ENCODE peak calls at places on chromosomes 11 and 22, in seven cellular contexts. S, Z, J, U, I, R and H are unnamed samples.

GRCh38 chr11:77144854-77145428 is 16.9 kb downstream of the MYO7A start:
- DNase-seq in S (no peak), I (no peak), U (no peak), J (no peak), Z (no peak), R (no peak), H (no peak)

GRCh38 chr22:26485991-26486390 is 2.3 kb downstream of the SRRD start:
- DNase-seq in I (no peak), U (no peak), S (no peak), R (no peak), Z (no peak), J (no peak), H (no peak)

GRCh38 chr11:14644396-14645246 is 1.0 kb downstream of the PDE3B start:
- DNase-seq in J (peak), I (no peak), U (no peak), S (peak), R (peak), Z (no peak), H (peak)

GRCh38 chr22:28015676-28016601 is 96.9 kb upstream of the PITPNB start:
- DNase-seq in S (peak), I (no peak), U (no peak), Z (no peak), R (peak), J (no peak), H (no peak)

GRCh38 chr11:78961938-78962701 is 387.5 kb upstream of the NARS2 start:
- DNase-seq in I (no peak), Z (peak), U (no peak), J (no peak), S (no peak), R (no peak), H (peak)

GRCh38 chr22:19889951-19890350 is 35.3 kb upstream of the GNB1L start:
- DNase-seq in R (peak), S (no peak), I (no peak), J (no peak), U (no peak), Z (no peak), H (no peak)

GRCh38 chr11:70537576-70538571 is 139.5 kb downstream of the CTTN start:
- DNase-seq in S (peak), J (no peak), R (peak), U (no peak), Z (no peak), I (no peak), H (no peak)

GRCh38 chr11:65132988-65133700 is 1.2 kb downstream of the SYVN1 start:
- DNase-seq in Z (no peak), R (no peak), I (no peak), S (peak), U (no peak), J (peak), H (no peak)

GRCh38 chr11:19723572-19724342 is 11.1 kb downstream of the NAV2 start:
- DNase-seq in Z (peak), I (no peak), S (no peak), J (no peak), R (peak), U (no peak), H (peak)

GRCh38 chr11:70872950-70873735 is 379.2 kb downstream of the SHANK2 start:
- DNase-seq in R (no peak), S (no peak), U (peak), J (no peak), Z (no peak), I (no peak), H (no peak)

GRCh38 chr22:37999640-38000272 is 15.4 kb upstream of the SOX10 start:
- DNase-seq in Z (peak), R (peak), J (no peak), S (no peak), U (no peak), I (no peak), H (no peak)

GRCh38 chr11:129905402-129905801 is 10.0 kb upstream of the NFRKB start:
- DNase-seq in U (no peak), J (no peak), Z (no peak), I (no peak), S (no peak), R (no peak), H (no peak)

GRCh38 chr11:28964811-28965210 is 856.6 kb downstream of the METTL15 start:
- DNase-seq in S (no peak), J (no peak), I (no peak), U (no peak), R (no peak), Z (peak), H (no peak)

GRCh38 chr11:65921033-65921555 is 1.9 kb downstream of the DRAP1 start:
- DNase-seq in U (no peak), S (no peak), Z (no peak), I (no peak), R (no peak), J (no peak), H (no peak)

GRCh38 chr11:94885581-94885980 is 87.8 kb downstream of the CWC15 start:
- DNase-seq in U (no peak), I (no peak), J (no peak), R (no peak), S (no peak), Z (no peak), H (no peak)

GRCh38 chr22:45334528-45334927 is 24.8 kb downstream of the FAM118A start:
- DNase-seq in U (no peak), R (no peak), I (no peak), Z (no peak), J (no peak), S (no peak), H (no peak)

GRCh38 chr22:33575041-33575440 is 345.2 kb downstream of the LARGE1 start:
- DNase-seq in U (no peak), J (peak), I (no peak), Z (no peak), R (no peak), S (no peak), H (no peak)

GRCh38 chr11:41983458-41983857 is 524.0 kb upstream of the LRRC4C start:
- DNase-seq in S (no peak), Z (no peak), U (no peak), R (no peak), J (no peak), I (no peak), H (no peak)

GRCh38 chr22:31829505-31829904 is 75.7 kb downstream of the DEPDC5 start:
- DNase-seq in Z (peak), U (no peak), R (no peak), I (no peak), S (no peak), J (peak), H (no peak)

GRCh38 chr11:33160147-33160546 is 1.1 kb downstream of the CSTF3 start:
- DNase-seq in J (peak), U (no peak), I (no peak), S (no peak), R (no peak), Z (peak), H (no peak)

GRCh38 chr11:119664063-119664572 is 64.9 kb downstream of the NECTIN1 start:
- DNase-seq in J (no peak), I (no peak), Z (peak), S (no peak), R (no peak), U (no peak), H (no peak)

GRCh38 chr11:113446112-113446511 is 29.1 kb downstream of the DRD2 start:
- DNase-seq in J (no peak), S (no peak), U (no peak), R (no peak), I (no peak), Z (no peak), H (no peak)

GRCh38 chr22:50399751-50400331 is 56.7 kb downstream of the PPP6R2 start:
- DNase-seq in R (peak), I (no peak), Z (no peak), U (peak), S (no peak), J (peak), H (peak)

GRCh38 chr11:33329705-33330329 is 72.6 kb downstream of the HIPK3 start:
- DNase-seq in Z (peak), S (no peak), I (no peak), J (peak), R (no peak), U (no peak), H (no peak)

GRCh38 chr11:75577198-75577597 is 15.1 kb downstream of the SERPINH1 start:
- DNase-seq in R (peak), U (no peak), Z (peak), J (peak), S (no peak), I (no peak), H (peak)

GRCh38 chr22:25067851-25068421 is 115.4 kb downstream of the KIAA1671 start:
- DNase-seq in R (peak), S (no peak), J (no peak), U (no peak), I (no peak), Z (no peak), H (peak)

GRCh38 chr11:123197711-123198110 is 2.7 kb upstream of the CLMP start:
- DNase-seq in U (no peak), J (no peak), R (no peak), Z (peak), I (no peak), S (no peak), H (no peak)

DNA sequence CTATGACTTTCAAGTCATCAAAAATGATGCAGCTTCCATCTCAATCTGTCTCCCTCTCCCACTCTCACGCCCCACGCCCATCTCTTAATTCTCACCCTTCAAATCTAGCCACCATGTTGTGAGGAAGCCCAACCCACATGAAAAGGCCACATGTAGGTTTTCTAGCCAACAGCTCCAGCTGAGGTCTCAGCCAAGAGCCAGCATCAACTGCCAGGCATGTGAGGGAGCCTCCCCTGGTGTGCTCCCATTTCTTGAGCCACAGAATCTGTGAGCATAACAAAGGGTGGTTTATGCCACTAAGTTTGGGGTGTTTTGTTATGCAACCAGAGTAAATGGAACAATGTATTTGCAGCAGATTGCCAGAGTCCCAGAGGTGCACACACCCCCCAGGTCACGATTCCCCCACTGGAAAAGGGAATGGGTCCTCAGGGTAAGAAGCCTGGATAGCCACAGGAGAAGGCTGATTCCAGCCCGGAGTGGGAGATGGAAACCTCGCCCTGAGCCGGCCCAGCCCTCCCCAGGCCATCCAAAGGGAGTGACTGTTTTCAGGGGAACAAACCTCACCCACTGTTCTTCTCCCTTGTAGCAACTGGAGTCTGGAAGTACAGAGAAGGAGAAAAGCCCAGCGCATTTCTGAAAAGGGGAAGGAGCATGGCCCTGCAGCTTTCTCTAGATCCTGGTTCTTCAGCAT is 20.0 kb upstream of the LINC01488 start:
- DNase-seq in I (no peak), J (no peak), Z (no peak), S (no peak), R (no peak), U (no peak), H (no peak)
- H3K27ac ChIP-seq in I (no peak), J (no peak), Z (no peak), S (no peak), R (no peak), U (no peak), H (no peak)

GRCh38 chr11:88102595-88102929 is 72.7 kb downstream of the RAB38 start:
- DNase-seq in R (no peak), Z (no peak), I (no peak), U (no peak), S (no peak), J (no peak), H (no peak)

GRCh38 chr11:88105952-88106351 is 69.3 kb downstream of the RAB38 start:
- DNase-seq in U (no peak), S (no peak), I (no peak), J (no peak), Z (no peak), R (no peak), H (no peak)

GRCh38 chr11:88104408-88104807 is 70.8 kb downstream of the RAB38 start:
- DNase-seq in U (no peak), R (no peak), I (no peak), S (no peak), Z (no peak), J (peak), H (no peak)

GRCh38 chr11:88101881-88102594 is 73.2 kb downstream of the RAB38 start:
- DNase-seq in J (no peak), U (no peak), I (no peak), Z (no peak), R (no peak), S (no peak), H (no peak)

DNA sequence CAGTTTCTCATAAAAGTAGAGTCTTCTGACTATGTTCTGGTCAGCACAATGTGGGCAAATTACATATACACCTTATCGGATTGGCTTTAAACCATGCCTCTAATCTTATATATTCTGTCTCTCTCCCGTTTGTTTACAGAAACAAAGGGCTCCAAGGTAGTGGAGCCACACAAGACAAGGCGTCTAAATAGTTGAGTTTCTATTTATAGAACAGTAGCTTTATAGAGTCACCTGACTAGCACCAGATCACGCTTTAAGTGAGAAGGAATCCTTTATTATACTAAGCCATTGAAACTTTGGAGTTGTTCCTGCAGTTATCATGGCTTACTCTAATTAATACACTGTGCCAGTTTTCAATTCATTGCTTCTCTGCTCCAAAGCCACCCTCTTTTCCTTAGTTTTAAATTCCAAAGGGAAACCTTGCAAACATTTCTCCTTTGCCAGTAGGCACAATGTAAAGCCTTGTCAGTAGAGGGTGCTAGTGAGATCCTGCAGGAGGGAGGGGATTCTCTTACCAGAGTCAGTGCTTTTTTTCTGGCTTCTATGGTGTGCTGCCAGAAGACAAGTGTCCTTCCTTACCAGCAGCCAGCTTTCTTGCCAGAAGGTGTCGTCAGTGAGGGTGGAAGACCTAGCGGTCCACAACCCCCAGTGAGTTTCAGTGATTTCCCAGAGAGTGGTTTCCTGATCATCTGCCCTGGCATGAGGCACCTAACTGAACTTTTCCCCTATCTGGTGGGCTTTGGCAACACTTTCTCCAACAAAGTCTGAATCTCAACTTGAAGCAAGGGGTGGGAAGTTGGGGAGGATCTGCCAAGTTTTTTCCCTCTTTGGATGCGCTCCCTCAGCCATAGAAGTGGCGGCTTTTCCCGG is 71.7 kb downstream of the RAB38 start:
- DNase-seq in Z (peak), J (peak), S (peak), R (no peak), U (peak), I (no peak), H (no peak)
- H3K27ac ChIP-seq in Z (no peak), J (peak), S (no peak), R (no peak), U (no peak), I (no peak), H (no peak)

GRCh38 chr11:5691963-5692358 is 2.4 kb downstream of the TRIM22 start:
- DNase-seq in S (no peak), J (no peak), I (no peak), U (no peak), R (no peak), Z (no peak), H (no peak)
- H3K27ac ChIP-seq in S (peak), J (no peak), I (no peak), U (no peak), R (no peak), Z (no peak), H (no peak)

GRCh38 chr11:73011126-73011817 is 130.8 kb downstream of the FCHSD2 start:
- DNase-seq in U (no peak), R (no peak), I (no peak), J (no peak), Z (no peak), S (no peak), H (no peak)

GRCh38 chr11:73009972-73010371 is 132.1 kb downstream of the FCHSD2 start:
- DNase-seq in R (no peak), I (no peak), U (no peak), S (no peak), J (no peak), Z (no peak), H (no peak)

GRCh38 chr11:73013021-73013420 is 129.1 kb downstream of the FCHSD2 start:
- DNase-seq in U (no peak), I (no peak), R (no peak), Z (no peak), J (no peak), S (no peak), H (no peak)

GRCh38 chr11:73017024-73017751 is 124.9 kb downstream of the FCHSD2 start:
- DNase-seq in S (no peak), I (no peak), R (no peak), U (no peak), J (no peak), Z (no peak), H (no peak)

GRCh38 chr11:73012121-73012863 is 129.8 kb downstream of the FCHSD2 start:
- DNase-seq in I (no peak), R (no peak), J (no peak), S (no peak), U (no peak), Z (peak), H (no peak)
- H3K27ac ChIP-seq in I (no peak), R (no peak), J (no peak), S (no peak), U (no peak), Z (no peak), H (peak)

GRCh38 chr11:2794419-2794795 is 91.2 kb downstream of the CDKN1C start:
- DNase-seq in Z (no peak), S (peak), I (no peak), J (no peak), U (no peak), R (peak), H (no peak)

GRCh38 chr11:2791139-2791520 is 91.3 kb upstream of the KCNQ1OT1 start:
- DNase-seq in R (peak), U (no peak), J (no peak), Z (no peak), S (peak), I (no peak), H (no peak)

GRCh38 chr11:2791521-2792375 is 92.0 kb upstream of the KCNQ1OT1 start:
- DNase-seq in J (no peak), U (no peak), R (peak), I (no peak), Z (no peak), S (peak), H (no peak)

GRCh38 chr11:2793781-2794418 is 91.7 kb downstream of the CDKN1C start:
- DNase-seq in I (no peak), Z (no peak), U (no peak), S (peak), R (peak), J (no peak), H (no peak)

GRCh38 chr11:2792376-2793250 is 92.8 kb upstream of the KCNQ1OT1 start:
- DNase-seq in S (peak), Z (no peak), J (no peak), U (no peak), R (peak), I (no peak), H (no peak)
- H3K27ac ChIP-seq in S (no peak), Z (no peak), J (no peak), U (no peak), R (no peak), I (peak), H (no peak)